ENCODE peak calls at places on chromosome 10, in nine cellular contexts. W is HCT116, E is non-pigmented ciliary epithelial cell, F is astrocyte of the hippocampus, A is left ventricle myocardium inferior, R is T-helper 2 cell, Q is fibroblast of pulmonary artery, B is NCI-H2081, H is anterior cingulate cortex. C is an unnamed sample.

GRCh38 chr10:62779487-62780248 is 24.9 kb upstream of the ADO start:
- DNase-seq in Q (peak), H (no peak), B (no peak), F (peak), R (peak), E (no peak), A (no peak), W (no peak), C (peak)

GRCh38 chr10:48907730-48908129 is 31.9 kb downstream of the LRRC18 start:
- DNase-seq in R (no peak), E (no peak), Q (no peak), F (no peak), W (no peak), H (no peak), A (no peak), B (no peak), C (no peak)

GRCh38 chr10:71252195-71252594 is 39.8 kb downstream of the UNC5B start:
- DNase-seq in Q (no peak), R (no peak), F (no peak), A (no peak), H (no peak), B (no peak), E (no peak), W (no peak), C (peak)

GRCh38 chr10:30433286-30433778 is 652 bp upstream of the MAP3K8 start:
- DNase-seq in B (peak), H (no peak), Q (peak), W (peak), F (peak), A (peak), R (no peak), E (no peak), C (peak)

GRCh38 chr10:88493676-88494483 is 89.2 kb downstream of the RNLS start:
- DNase-seq in F (peak), W (no peak), B (no peak), A (no peak), H (no peak), E (peak), R (no peak), Q (peak), C (no peak)

GRCh38 chr10:109881481-109881880 is 41.8 kb downstream of the XPNPEP1 start:
- DNase-seq in B (no peak), H (no peak), A (no peak), F (no peak), Q (no peak), R (no peak), W (no peak), E (no peak), C (no peak)

GRCh38 chr10:104117839-104118323 is 4.1 kb upstream of the SFR1 start:
- DNase-seq in Q (peak), H (no peak), A (no peak), B (peak), R (no peak), F (peak), E (no peak), W (peak), C (no peak)

GRCh38 chr10:89210794-89211425 is 3.8 kb upstream of the CH25H start:
- DNase-seq in Q (no peak), R (no peak), F (no peak), A (no peak), H (no peak), W (no peak), E (no peak), B (no peak), C (no peak)

GRCh38 chr10:33381897-33382578 is 47.6 kb upstream of the NRP1 start:
- DNase-seq in A (no peak), W (no peak), H (no peak), E (no peak), F (peak), R (no peak), Q (peak), B (no peak), C (peak)

GRCh38 chr10:98262571-98262970 is 5.4 kb downstream of the LOXL4 start:
- DNase-seq in F (peak), Q (peak), R (no peak), B (peak), H (no peak), W (peak), E (no peak), A (peak), C (peak)

C was measured in mucosa of descending colon.